ENCODE peak calls at places on chromosome 11, in eight cellular contexts. A is stimulated activated CD4-positive, alpha-beta T cell treated with anti-CD3 and anti-CD28 coated beads, Interleukin-2, amount 100 ng/mL, for 48 hours; X is lung microvascular endothelial cell; U is NCI-H1092; Y is GM13976; Q is HFFc6; H is nucleus accumbens; L is sciatic nerve. G is an unnamed sample.

GRCh38 chr11:117271208-117271607 is 19.9 kb upstream of the BACE1-AS start:
- DNase-seq in A (no peak), X (no peak), U (no peak), Y (no peak), Q (no peak), H (no peak), L (no peak), G (no peak)

GRCh38 chr11:33696931-33697638 is 3.5 kb downstream of the C11orf91 start:
- DNase-seq in A (no peak), X (no peak), U (peak), Y (no peak), Q (no peak), H (no peak), L (peak), G (no peak)

GRCh38 chr11:83709434-83709833 is 423.3 kb upstream of the CCDC90B start:
- DNase-seq in A (no peak), X (no peak), U (no peak), Y (no peak), Q (no peak), H (no peak), L (no peak), G (no peak)

GRCh38 chr11:57402188-57403066 is 12.0 kb upstream of the PRG2 start:
- DNase-seq in A (no peak), X (no peak), U (no peak), Y (no peak), Q (no peak), H (no peak), L (no peak), G (no peak)

GRCh38 chr11:6812391-6813005 is 13.0 kb upstream of the OR6A2 start:
- DNase-seq in A (peak), X (peak), U (no peak), Y (peak), Q (peak), H (no peak), L (no peak), G (no peak)

GRCh38 chr11:25293166-25293565 is 796.3 kb downstream of the LUZP2 start:
- DNase-seq in A (no peak), X (no peak), U (no peak), Y (no peak), Q (no peak), H (no peak), L (no peak), G (no peak)

GRCh38 chr11:115724709-115725108 is 220.5 kb upstream of the CADM1 start:
- DNase-seq in A (no peak), X (no peak), U (no peak), Y (no peak), Q (no peak), H (no peak), L (no peak), G (no peak)

GRCh38 chr11:95262994-95263764 is 32.2 kb upstream of the SESN3 start:
- DNase-seq in A (no peak), X (no peak), U (no peak), Y (no peak), Q (no peak), H (no peak), L (no peak), G (no peak)

GRCh38 chr11:2825886-2826678 is 59.5 kb downstream of the CDKN1C start:
- DNase-seq in A (no peak), X (peak), U (no peak), Y (no peak), Q (peak), H (no peak), L (peak), G (peak)

GRCh38 chr11:71298761-71299181 is 46.4 kb upstream of the SHANK2 start:
- DNase-seq in A (no peak), X (no peak), U (no peak), Y (no peak), Q (no peak), H (no peak), L (no peak), G (no peak)

GRCh38 chr11:64583296-64584262 is 7.4 kb upstream of the SLC22A12 start:
- DNase-seq in A (no peak), X (peak), U (no peak), Y (no peak), Q (peak), H (no peak), L (no peak), G (no peak)

GRCh38 chr11:88252208-88252607 is 77.0 kb upstream of the RAB38 start:
- DNase-seq in A (no peak), X (no peak), U (no peak), Y (no peak), Q (no peak), H (no peak), L (no peak), G (no peak)

GRCh38 chr11:64838600-64839334 is 5.7 kb downstream of the CDC42BPG start:
- DNase-seq in A (no peak), X (no peak), U (no peak), Y (no peak), Q (no peak), H (no peak), L (no peak), G (no peak)

GRCh38 chr11:92104349-92104748 is 120.3 kb upstream of the FAT3 start:
- DNase-seq in A (no peak), X (no peak), U (no peak), Y (no peak), Q (no peak), H (no peak), L (no peak), G (no peak)

GRCh38 chr11:40255457-40255856 is 1204.0 kb downstream of the LRRC4C start:
- DNase-seq in A (no peak), X (no peak), U (no peak), Y (no peak), Q (no peak), H (no peak), L (no peak), G (no peak)

GRCh38 chr11:38687008-38687407 is 2089.0 kb upstream of the RAG2 start:
- DNase-seq in A (no peak), X (no peak), U (no peak), Y (no peak), Q (no peak), H (no peak), L (no peak), G (no peak)

G was measured in posterior cingulate gyrus.